ENCODE peak calls at places on chromosomes 5 and 9, in five cellular contexts. One of them, this sample, is unnamed.
A peak's percentile ranks its signal among the peaks of the same experiment; 100 is the strongest.

GRCh38 chr9:35407846-35408245 is 82.1 kb upstream of the RUSC2 start:
- DNase-seq in lower lobe of right lung: no peak
- DNase-seq in hippocampal formation: no peak
- DNase-seq in DMS79: no peak
- DNase-seq in GM12865: no peak
- DNase-seq in this sample: no peak

GRCh38 chr5:138665261-138665660 is 88.0 kb upstream of the CTNNA1 start:
- DNase-seq in lower lobe of right lung: no peak
- DNase-seq in hippocampal formation: no peak
- DNase-seq in DMS79: no peak
- DNase-seq in GM12865: no peak
- DNase-seq in this sample: no peak

GRCh38 chr9:85258823-85259370 is 482.9 kb downstream of the AGTPBP1 start:
- DNase-seq in lower lobe of right lung: no peak
- DNase-seq in hippocampal formation: peak; percentile 76
- DNase-seq in DMS79: peak; percentile 26
- DNase-seq in GM12865: peak; percentile 52
- DNase-seq in this sample: no peak

GRCh38 chr9:129181246-129181645 is 3.2 kb upstream of the IER5L start:
- DNase-seq in lower lobe of right lung: no peak
- DNase-seq in hippocampal formation: no peak
- DNase-seq in DMS79: no peak
- DNase-seq in GM12865: no peak
- DNase-seq in this sample: no peak

GRCh38 chr5:74294231-74294705 is 346.3 kb downstream of the ENC1 start:
- DNase-seq in lower lobe of right lung: no peak
- DNase-seq in hippocampal formation: peak; percentile 67
- DNase-seq in DMS79: no peak
- DNase-seq in GM12865: peak; percentile 75
- DNase-seq in this sample: no peak

GRCh38 chr9:98185611-98186171 is 6.7 kb downstream of the CORO2A start:
- DNase-seq in lower lobe of right lung: no peak
- DNase-seq in hippocampal formation: no peak
- DNase-seq in DMS79: no peak
- DNase-seq in GM12865: no peak
- DNase-seq in this sample: no peak

GRCh38 chr9:88747768-88748167 is 212.8 kb downstream of the NXNL2 start:
- DNase-seq in lower lobe of right lung: no peak
- DNase-seq in hippocampal formation: no peak
- DNase-seq in DMS79: no peak
- DNase-seq in GM12865: no peak
- DNase-seq in this sample: peak; percentile 8

GRCh38 chr5:175842947-175843793 is 28.2 kb upstream of the CPLX2 start:
- DNase-seq in lower lobe of right lung: no peak
- DNase-seq in hippocampal formation: no peak
- DNase-seq in DMS79: no peak
- DNase-seq in GM12865: no peak
- DNase-seq in this sample: no peak

GRCh38 chr9:97397220-97397619 is 14.7 kb upstream of the TDRD7 start:
- DNase-seq in lower lobe of right lung: no peak
- DNase-seq in hippocampal formation: no peak
- DNase-seq in DMS79: no peak
- DNase-seq in GM12865: peak; percentile 84
- DNase-seq in this sample: no peak

GRCh38 chr5:132471006-132471907 is 19.3 kb downstream of the IRF1 start:
- DNase-seq in lower lobe of right lung: no peak
- DNase-seq in hippocampal formation: no peak
- DNase-seq in DMS79: no peak
- DNase-seq in GM12865: no peak
- DNase-seq in this sample: no peak

GRCh38 chr5:135137146-135137915 is 103.3 kb upstream of the PITX1 start:
- DNase-seq in lower lobe of right lung: no peak
- DNase-seq in hippocampal formation: no peak
- DNase-seq in DMS79: no peak
- DNase-seq in GM12865: no peak
- DNase-seq in this sample: no peak

GRCh38 chr9:13278023-13278367 is 1.5 kb downstream of the MPDZ start:
- DNase-seq in lower lobe of right lung: no peak
- DNase-seq in hippocampal formation: no peak
- DNase-seq in DMS79: peak; percentile 51
- DNase-seq in GM12865: no peak
- DNase-seq in this sample: no peak

GRCh38 chr9:129182122-129182521 is 4.1 kb upstream of the IER5L start:
- DNase-seq in lower lobe of right lung: no peak
- DNase-seq in hippocampal formation: no peak
- DNase-seq in DMS79: no peak
- DNase-seq in GM12865: no peak
- DNase-seq in this sample: no peak

GRCh38 chr5:759111-759741 is 25.3 kb downstream of the ZDHHC11B start:
- DNase-seq in lower lobe of right lung: peak; percentile 86
- DNase-seq in hippocampal formation: no peak
- DNase-seq in DMS79: no peak
- DNase-seq in GM12865: no peak
- DNase-seq in this sample: peak; percentile 49

GRCh38 chr5:100654895-100655294 is 119.7 kb downstream of the FAM174A start:
- DNase-seq in lower lobe of right lung: no peak
- DNase-seq in hippocampal formation: no peak
- DNase-seq in DMS79: no peak
- DNase-seq in GM12865: no peak
- DNase-seq in this sample: peak; percentile 12

GRCh38 chr9:110880123-110880522 is 158.1 kb downstream of the LPAR1 start:
- DNase-seq in lower lobe of right lung: no peak
- DNase-seq in hippocampal formation: no peak
- DNase-seq in DMS79: no peak
- DNase-seq in GM12865: no peak
- DNase-seq in this sample: no peak

This sample was measured in CMK.